ENCODE peak calls at places on chromosomes 1 and 21, in six cellular contexts. R is right cardiac atrium, E is AG04449, B is dorsolateral prefrontal cortex, Y is K562, U is psoas muscle. F is an unnamed sample.

GRCh38 chr1:100009458-100009857 is 39.7 kb downstream of the SLC35A3 start:
- DNase-seq in E (peak), R (no peak), Y (no peak), B (no peak), U (no peak), F (peak)

GRCh38 chr1:11741919-11742598 is 6.1 kb downstream of the AGTRAP start:
- DNase-seq in Y (peak), E (no peak), U (no peak), R (no peak), B (no peak), F (no peak)

GRCh38 chr1:156367386-156368156 is 1.4 kb upstream of the RHBG start:
- DNase-seq in Y (no peak), B (no peak), E (no peak), U (no peak), R (no peak), F (no peak)

GRCh38 chr1:22362626-22363402 is 88.8 kb upstream of the ZBTB40 start:
- DNase-seq in R (no peak), Y (peak), B (no peak), E (no peak), U (no peak), F (no peak)

GRCh38 chr1:65281846-65282245 is 27.5 kb upstream of the DNAJC6 start:
- DNase-seq in R (no peak), B (no peak), U (no peak), E (no peak), Y (no peak), F (no peak)

GRCh38 chr21:40340357-40340756 is 473.1 kb downstream of the PCP4 start:
- DNase-seq in Y (no peak), U (no peak), R (no peak), B (no peak), E (no peak), F (no peak)

GRCh38 chr1:82464362-82464931 is 663.7 kb downstream of the ADGRL2 start:
- DNase-seq in Y (no peak), U (no peak), B (no peak), R (peak), E (no peak), F (peak)

GRCh38 chr1:27607239-27607804 is 3.4 kb upstream of the AHDC1 start:
- DNase-seq in Y (peak), R (no peak), E (no peak), U (no peak), B (no peak), F (no peak)

GRCh38 chr1:210779259-210779658 is 354.7 kb downstream of the KCNH1 start:
- DNase-seq in Y (no peak), R (no peak), E (no peak), B (no peak), U (no peak), F (no peak)

GRCh38 chr1:59498640-59499039 is 201.7 kb downstream of the FGGY start:
- DNase-seq in U (no peak), Y (no peak), R (no peak), E (no peak), B (no peak), F (no peak)

GRCh38 chr1:155125946-155126493 is 1.7 kb upstream of the EFNA1 start:
- DNase-seq in Y (peak), B (peak), E (no peak), R (peak), U (peak), F (no peak)

GRCh38 chr21:17783816-17784598 is 35.1 kb downstream of the C21orf91 start:
- DNase-seq in Y (no peak), U (no peak), B (no peak), E (no peak), R (no peak), F (no peak)

GRCh38 chr1:74522143-74522542 is 9.7 kb upstream of the LRRC53 start:
- DNase-seq in Y (no peak), E (no peak), U (no peak), R (no peak), B (no peak), F (peak)

GRCh38 chr1:214637722-214638473 is 34.9 kb downstream of the CENPF start:
- DNase-seq in Y (peak), R (no peak), U (no peak), E (no peak), B (no peak), F (no peak)

GRCh38 chr1:90719321-90720136 is 2.4 kb upstream of the BARHL2 start:
- DNase-seq in B (no peak), E (no peak), U (no peak), Y (no peak), R (no peak), F (no peak)

GRCh38 chr1:208238710-208239517 is 5.3 kb downstream of the PLXNA2 start:
- DNase-seq in Y (peak), R (peak), U (no peak), B (no peak), E (no peak), F (no peak)

GRCh38 chr21:45303111-45303615 is 15.5 kb upstream of the POFUT2 start:
- DNase-seq in Y (no peak), U (peak), E (no peak), B (peak), R (peak), F (no peak)

GRCh38 chr1:19079983-19080472 is 123.6 kb upstream of the IFFO2 start:
- DNase-seq in Y (no peak), U (peak), R (no peak), B (no peak), E (no peak), F (no peak)

GRCh38 chr1:209435654-209436566 is 147.6 kb upstream of the CAMK1G start:
- DNase-seq in E (no peak), R (peak), B (peak), Y (peak), U (peak), F (no peak)

GRCh38 chr1:186046437-186047233 is 312.4 kb downstream of the HMCN1 start:
- DNase-seq in R (no peak), U (no peak), Y (peak), E (no peak), B (no peak), F (no peak)

GRCh38 chr1:84387480-84388163 is 10.7 kb upstream of the DNASE2B start:
- DNase-seq in B (no peak), R (no peak), E (no peak), Y (peak), U (no peak), F (no peak)

GRCh38 chr1:10793129-10793651 is 3.3 kb downstream of the CASZ1 start:
- DNase-seq in Y (no peak), B (no peak), U (no peak), R (no peak), E (no peak), F (no peak)

GRCh38 chr1:115469703-115470476 is 131.8 kb upstream of the NGF start:
- DNase-seq in Y (peak), U (peak), E (no peak), B (no peak), R (peak), F (no peak)

GRCh38 chr1:228794810-228795209 is 59.5 kb downstream of the RHOU start:
- DNase-seq in R (no peak), B (no peak), E (no peak), U (no peak), Y (no peak), F (no peak)

GRCh38 chr1:67171978-67172377 is 5.7 kb downstream of the IL23R start:
- DNase-seq in B (no peak), R (no peak), U (no peak), E (no peak), Y (no peak), F (no peak)

GRCh38 chr1:93814059-93814794 is 64.8 kb downstream of the DNTTIP2 start:
- DNase-seq in R (peak), E (no peak), U (no peak), Y (peak), B (peak), F (peak)

GRCh38 chr1:147612366-147612765 is 58.0 kb downstream of the ACP6 start:
- DNase-seq in U (no peak), Y (no peak), E (no peak), B (no peak), R (peak), F (no peak)

GRCh38 chr1:25699501-25700089 is 83.0 kb downstream of the MAN1C1 start:
- DNase-seq in U (peak), R (peak), B (peak), Y (peak), E (no peak), F (no peak)
- H3K4me3 ChIP-seq in U (peak), R (no peak), B (no peak), Y (no peak), E (no peak), F (no peak)

GRCh38 chr1:166974647-166975345 is 544 bp downstream of the ILDR2 start:
- DNase-seq in E (no peak), Y (no peak), B (peak), U (no peak), R (peak), F (no peak)
- H3K4me3 ChIP-seq in E (peak), Y (peak), B (peak), U (peak), R (peak), F (peak)

GRCh38 chr1:12745126-12745991 is 641 bp upstream of the CFAP107 start:
- DNase-seq in B (no peak), Y (no peak), R (no peak), E (no peak), U (no peak), F (no peak)
- H3K4me3 ChIP-seq in B (no peak), Y (no peak), R (no peak), E (no peak), U (no peak), F (no peak)

DNA sequence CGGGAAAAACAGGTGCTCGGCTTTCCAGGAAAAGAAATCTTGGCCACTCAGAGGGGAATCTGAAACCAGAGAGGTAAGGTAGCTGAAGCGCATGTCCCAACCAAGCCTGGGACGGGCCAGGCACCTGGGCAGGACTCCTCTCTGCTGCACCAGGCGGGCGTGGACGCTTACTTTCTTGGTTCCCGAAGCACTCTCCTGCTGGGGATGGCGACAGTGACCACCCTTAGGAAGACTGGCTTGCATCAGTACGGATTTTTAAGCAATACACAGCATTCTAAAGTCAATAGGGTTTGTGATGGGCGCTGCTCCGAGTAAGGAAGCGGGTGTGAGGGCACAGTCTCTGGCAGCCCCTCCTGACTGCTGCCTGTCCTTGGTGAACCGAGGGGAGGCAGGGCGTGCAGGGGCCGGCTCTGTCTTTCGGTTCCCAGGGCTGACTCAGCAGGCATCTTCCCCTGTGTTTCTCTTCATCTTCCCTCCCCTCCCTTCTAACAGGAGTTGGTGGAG is 74.9 kb upstream of the ANGPTL1 start:
- DNase-seq in Y (no peak), B (no peak), U (peak), R (no peak), E (no peak), F (no peak)
- H3K4me3 ChIP-seq in Y (no peak), B (no peak), U (no peak), R (no peak), E (no peak), F (no peak)

GRCh38 chr1:172145656-172146055 is 274.8 kb upstream of the C1orf105 start:
- DNase-seq in R (no peak), U (no peak), E (no peak), B (no peak), Y (no peak), F (no peak)

GRCh38 chr1:172143384-172144025 is 277.0 kb upstream of the C1orf105 start:
- DNase-seq in B (no peak), Y (no peak), U (no peak), E (no peak), R (no peak), F (no peak)

GRCh38 chr1:172146149-172146850 is 274.2 kb upstream of the C1orf105 start:
- DNase-seq in Y (no peak), B (no peak), U (no peak), E (no peak), R (no peak), F (no peak)

GRCh38 chr1:172145231-172145651 is 275.2 kb upstream of the C1orf105 start:
- DNase-seq in E (no peak), B (no peak), U (no peak), Y (no peak), R (no peak), F (peak)

DNA sequence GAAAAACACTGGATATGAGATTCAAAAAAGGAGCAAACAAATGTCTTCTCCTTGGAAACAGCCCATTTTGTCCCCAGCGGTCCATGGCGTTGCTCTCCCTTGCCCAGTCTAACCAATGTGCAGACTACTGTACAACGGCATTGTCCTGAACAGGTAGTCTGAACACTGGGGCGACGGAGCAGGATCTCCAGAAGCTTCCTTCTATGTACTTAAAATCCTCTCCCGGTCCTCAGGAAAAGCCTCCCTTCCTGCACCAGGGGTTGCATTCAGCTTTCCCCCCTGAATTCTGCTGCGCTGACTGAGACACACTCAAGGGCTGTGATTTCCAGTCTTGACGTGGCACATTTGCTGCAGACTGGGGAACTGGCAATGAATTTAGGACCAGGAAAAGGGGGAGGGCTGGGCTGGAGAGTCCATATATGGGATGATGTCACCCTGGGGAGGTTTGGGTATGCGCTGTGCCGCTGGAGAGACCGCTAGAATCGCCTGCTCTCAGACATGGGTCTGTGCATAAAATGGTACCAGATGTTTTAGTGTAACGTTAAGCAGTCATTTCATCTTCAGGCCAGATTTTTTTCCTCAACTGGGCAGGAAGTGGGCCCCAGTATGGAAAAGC is 275.9 kb upstream of the C1orf105 start:
- DNase-seq in E (peak), B (no peak), R (peak), Y (no peak), U (peak), F (peak)
- H3K4me3 ChIP-seq in E (peak), B (peak), R (peak), Y (no peak), U (peak), F (peak)

F was measured in skeletal muscle cell.